ENCODE peak calls at places on chromosomes 7 and 10, in ten cellular contexts. One of them, this sample, is unnamed.
A peak's percentile ranks its signal among the peaks of the same experiment; 100 is the strongest.

GRCh38 chr10:1056326-1057105 is at the start of gene WDR37:
- DNase-seq in WERI-Rb-1: peak; percentile 75
- DNase-seq in bronchial epithelial cell: peak; percentile 87
- DNase-seq in Caki2: peak; percentile 86
- DNase-seq in NCI-H2171: peak; percentile 54
- DNase-seq in activated naive CD4-positive, alpha-beta T cell treated with anti-CD3 and anti-CD28 coated beads, Interleukin-2, amount 50 U/mL, for 16 hours: peak; percentile 91
- DNase-seq in fibroblast of pulmonary artery: peak; percentile 90
- DNase-seq in colonic mucosa: peak; percentile 92
- DNase-seq in NCI-H748 treated with DMSO at 0.1 percent for 48 hours: peak; percentile 14
- DNase-seq in iPS DF 6.9: peak; percentile 41
- DNase-seq in this sample: peak; percentile 88

GRCh38 chr10:74748632-74749031 is 77.8 kb upstream of the KAT6B start:
- DNase-seq in NCI-H2171: no peak
- DNase-seq in colonic mucosa: no peak
- DNase-seq in WERI-Rb-1: no peak
- DNase-seq in activated naive CD4-positive, alpha-beta T cell treated with anti-CD3 and anti-CD28 coated beads, Interleukin-2, amount 50 U/mL, for 16 hours: no peak
- DNase-seq in Caki2: no peak
- DNase-seq in fibroblast of pulmonary artery: no peak
- DNase-seq in bronchial epithelial cell: no peak
- DNase-seq in NCI-H748 treated with DMSO at 0.1 percent for 48 hours: no peak
- DNase-seq in iPS DF 6.9: no peak
- DNase-seq in this sample: no peak

GRCh38 chr10:106027240-106027639 is 1137.3 kb downstream of the SORCS1 start:
- DNase-seq in bronchial epithelial cell: no peak
- DNase-seq in WERI-Rb-1: no peak
- DNase-seq in NCI-H2171: no peak
- DNase-seq in iPS DF 6.9: no peak
- DNase-seq in Caki2: no peak
- DNase-seq in fibroblast of pulmonary artery: no peak
- DNase-seq in colonic mucosa: no peak
- DNase-seq in activated naive CD4-positive, alpha-beta T cell treated with anti-CD3 and anti-CD28 coated beads, Interleukin-2, amount 50 U/mL, for 16 hours: no peak
- DNase-seq in NCI-H748 treated with DMSO at 0.1 percent for 48 hours: no peak
- DNase-seq in this sample: no peak

GRCh38 chr7:23014681-23015080 is 751 bp upstream of the HYCC1 start:
- DNase-seq in Caki2: no peak
- DNase-seq in NCI-H2171: no peak
- DNase-seq in WERI-Rb-1: no peak
- DNase-seq in colonic mucosa: no peak
- DNase-seq in activated naive CD4-positive, alpha-beta T cell treated with anti-CD3 and anti-CD28 coated beads, Interleukin-2, amount 50 U/mL, for 16 hours: no peak
- DNase-seq in NCI-H748 treated with DMSO at 0.1 percent for 48 hours: no peak
- DNase-seq in bronchial epithelial cell: no peak
- DNase-seq in iPS DF 6.9: no peak
- DNase-seq in fibroblast of pulmonary artery: no peak
- DNase-seq in this sample: no peak

GRCh38 chr10:5861269-5862031 is 28.2 kb downstream of the ANKRD16 start:
- DNase-seq in NCI-H2171: no peak
- DNase-seq in WERI-Rb-1: no peak
- DNase-seq in iPS DF 6.9: no peak
- DNase-seq in NCI-H748 treated with DMSO at 0.1 percent for 48 hours: no peak
- DNase-seq in fibroblast of pulmonary artery: peak; percentile 68
- DNase-seq in activated naive CD4-positive, alpha-beta T cell treated with anti-CD3 and anti-CD28 coated beads, Interleukin-2, amount 50 U/mL, for 16 hours: no peak
- DNase-seq in colonic mucosa: no peak
- DNase-seq in Caki2: peak; percentile 93
- DNase-seq in bronchial epithelial cell: peak; percentile 82
- DNase-seq in this sample: no peak

GRCh38 chr10:80612261-80612660 is 74.6 kb downstream of the SH2D4B start:
- DNase-seq in bronchial epithelial cell: peak; percentile 27
- DNase-seq in colonic mucosa: no peak
- DNase-seq in fibroblast of pulmonary artery: no peak
- DNase-seq in WERI-Rb-1: no peak
- DNase-seq in NCI-H748 treated with DMSO at 0.1 percent for 48 hours: no peak
- DNase-seq in iPS DF 6.9: no peak
- DNase-seq in Caki2: no peak
- DNase-seq in NCI-H2171: peak; percentile 57
- DNase-seq in activated naive CD4-positive, alpha-beta T cell treated with anti-CD3 and anti-CD28 coated beads, Interleukin-2, amount 50 U/mL, for 16 hours: no peak
- DNase-seq in this sample: peak; percentile 26

GRCh38 chr7:65239707-65240352 is 133.8 kb upstream of the ZNF92 start:
- DNase-seq in activated naive CD4-positive, alpha-beta T cell treated with anti-CD3 and anti-CD28 coated beads, Interleukin-2, amount 50 U/mL, for 16 hours: no peak
- DNase-seq in fibroblast of pulmonary artery: peak; percentile 4
- DNase-seq in colonic mucosa: peak; percentile 30
- DNase-seq in bronchial epithelial cell: no peak
- DNase-seq in NCI-H748 treated with DMSO at 0.1 percent for 48 hours: no peak
- DNase-seq in iPS DF 6.9: peak; percentile 31
- DNase-seq in Caki2: peak; percentile 79
- DNase-seq in NCI-H2171: no peak
- DNase-seq in WERI-Rb-1: peak; percentile 93
- DNase-seq in this sample: no peak

GRCh38 chr7:133796778-133797177 is 330.4 kb upstream of the LRGUK start:
- DNase-seq in activated naive CD4-positive, alpha-beta T cell treated with anti-CD3 and anti-CD28 coated beads, Interleukin-2, amount 50 U/mL, for 16 hours: no peak
- DNase-seq in iPS DF 6.9: no peak
- DNase-seq in bronchial epithelial cell: no peak
- DNase-seq in colonic mucosa: no peak
- DNase-seq in fibroblast of pulmonary artery: no peak
- DNase-seq in NCI-H748 treated with DMSO at 0.1 percent for 48 hours: no peak
- DNase-seq in WERI-Rb-1: peak; percentile 50
- DNase-seq in NCI-H2171: peak; percentile 67
- DNase-seq in Caki2: no peak
- DNase-seq in this sample: no peak

GRCh38 chr10:17003151-17003550 is 126.5 kb downstream of the CUBN start:
- DNase-seq in colonic mucosa: no peak
- DNase-seq in iPS DF 6.9: no peak
- DNase-seq in activated naive CD4-positive, alpha-beta T cell treated with anti-CD3 and anti-CD28 coated beads, Interleukin-2, amount 50 U/mL, for 16 hours: peak; percentile 39
- DNase-seq in NCI-H748 treated with DMSO at 0.1 percent for 48 hours: no peak
- DNase-seq in WERI-Rb-1: no peak
- DNase-seq in Caki2: no peak
- DNase-seq in NCI-H2171: no peak
- DNase-seq in bronchial epithelial cell: no peak
- DNase-seq in fibroblast of pulmonary artery: peak; percentile 85
- DNase-seq in this sample: no peak

GRCh38 chr7:92766461-92767003 is 69.8 kb downstream of the CDK6 start:
- DNase-seq in colonic mucosa: no peak
- DNase-seq in Caki2: peak; percentile 73
- DNase-seq in NCI-H748 treated with DMSO at 0.1 percent for 48 hours: peak; percentile 82
- DNase-seq in NCI-H2171: no peak
- DNase-seq in fibroblast of pulmonary artery: peak; percentile 70
- DNase-seq in bronchial epithelial cell: peak; percentile 87
- DNase-seq in iPS DF 6.9: no peak
- DNase-seq in activated naive CD4-positive, alpha-beta T cell treated with anti-CD3 and anti-CD28 coated beads, Interleukin-2, amount 50 U/mL, for 16 hours: no peak
- DNase-seq in WERI-Rb-1: no peak
- DNase-seq in this sample: no peak

GRCh38 chr10:95906675-95907453 is 911 bp upstream of the CC2D2B start:
- DNase-seq in WERI-Rb-1: peak; percentile 54
- DNase-seq in NCI-H748 treated with DMSO at 0.1 percent for 48 hours: peak; percentile 9
- DNase-seq in activated naive CD4-positive, alpha-beta T cell treated with anti-CD3 and anti-CD28 coated beads, Interleukin-2, amount 50 U/mL, for 16 hours: peak; percentile 35
- DNase-seq in NCI-H2171: peak; percentile 2
- DNase-seq in fibroblast of pulmonary artery: peak; percentile 74
- DNase-seq in colonic mucosa: peak; percentile 63
- DNase-seq in bronchial epithelial cell: peak; percentile 49
- DNase-seq in Caki2: peak; percentile 59
- DNase-seq in iPS DF 6.9: no peak
- DNase-seq in this sample: peak; percentile 75

GRCh38 chr7:81161459-81162075 is 242.7 kb upstream of the SEMA3C start:
- DNase-seq in NCI-H2171: peak; percentile 92
- DNase-seq in colonic mucosa: no peak
- DNase-seq in activated naive CD4-positive, alpha-beta T cell treated with anti-CD3 and anti-CD28 coated beads, Interleukin-2, amount 50 U/mL, for 16 hours: no peak
- DNase-seq in iPS DF 6.9: no peak
- DNase-seq in bronchial epithelial cell: peak; percentile 87
- DNase-seq in WERI-Rb-1: no peak
- DNase-seq in fibroblast of pulmonary artery: peak; percentile 92
- DNase-seq in Caki2: peak; percentile 87
- DNase-seq in NCI-H748 treated with DMSO at 0.1 percent for 48 hours: no peak
- DNase-seq in this sample: no peak

GRCh38 chr10:91570220-91570619 is 62.7 kb downstream of the PPP1R3C start:
- DNase-seq in activated naive CD4-positive, alpha-beta T cell treated with anti-CD3 and anti-CD28 coated beads, Interleukin-2, amount 50 U/mL, for 16 hours: no peak
- DNase-seq in WERI-Rb-1: no peak
- DNase-seq in bronchial epithelial cell: no peak
- DNase-seq in colonic mucosa: no peak
- DNase-seq in fibroblast of pulmonary artery: no peak
- DNase-seq in NCI-H2171: no peak
- DNase-seq in NCI-H748 treated with DMSO at 0.1 percent for 48 hours: no peak
- DNase-seq in iPS DF 6.9: no peak
- DNase-seq in Caki2: no peak
- DNase-seq in this sample: no peak

GRCh38 chr10:94429049-94429707 is 26.8 kb downstream of the TBC1D12 start:
- DNase-seq in WERI-Rb-1: no peak
- DNase-seq in Caki2: peak; percentile 25
- DNase-seq in fibroblast of pulmonary artery: peak; percentile 17
- DNase-seq in NCI-H2171: no peak
- DNase-seq in colonic mucosa: no peak
- DNase-seq in activated naive CD4-positive, alpha-beta T cell treated with anti-CD3 and anti-CD28 coated beads, Interleukin-2, amount 50 U/mL, for 16 hours: no peak
- DNase-seq in NCI-H748 treated with DMSO at 0.1 percent for 48 hours: no peak
- DNase-seq in bronchial epithelial cell: no peak
- DNase-seq in iPS DF 6.9: no peak
- DNase-seq in this sample: no peak

GRCh38 chr7:45187089-45187945 is 29.7 kb downstream of the RAMP3 start:
- DNase-seq in NCI-H2171: no peak
- DNase-seq in Caki2: no peak
- DNase-seq in iPS DF 6.9: no peak
- DNase-seq in colonic mucosa: no peak
- DNase-seq in bronchial epithelial cell: no peak
- DNase-seq in activated naive CD4-positive, alpha-beta T cell treated with anti-CD3 and anti-CD28 coated beads, Interleukin-2, amount 50 U/mL, for 16 hours: no peak
- DNase-seq in WERI-Rb-1: no peak
- DNase-seq in fibroblast of pulmonary artery: no peak
- DNase-seq in NCI-H748 treated with DMSO at 0.1 percent for 48 hours: no peak
- DNase-seq in this sample: no peak

GRCh38 chr10:99532687-99533495 is at the start of gene NKX2-3:
- DNase-seq in colonic mucosa: peak; percentile 87
- DNase-seq in activated naive CD4-positive, alpha-beta T cell treated with anti-CD3 and anti-CD28 coated beads, Interleukin-2, amount 50 U/mL, for 16 hours: no peak
- DNase-seq in iPS DF 6.9: no peak
- DNase-seq in fibroblast of pulmonary artery: peak; percentile 33
- DNase-seq in NCI-H2171: no peak
- DNase-seq in WERI-Rb-1: peak; percentile 96
- DNase-seq in bronchial epithelial cell: no peak
- DNase-seq in NCI-H748 treated with DMSO at 0.1 percent for 48 hours: peak; percentile 57
- DNase-seq in Caki2: peak; percentile 56
- DNase-seq in this sample: no peak

GRCh38 chr7:37248396-37248836 is 200.2 kb downstream of the ELMO1 start:
- DNase-seq in fibroblast of pulmonary artery: no peak
- DNase-seq in bronchial epithelial cell: no peak
- DNase-seq in NCI-H2171: no peak
- DNase-seq in activated naive CD4-positive, alpha-beta T cell treated with anti-CD3 and anti-CD28 coated beads, Interleukin-2, amount 50 U/mL, for 16 hours: no peak
- DNase-seq in NCI-H748 treated with DMSO at 0.1 percent for 48 hours: no peak
- DNase-seq in WERI-Rb-1: no peak
- DNase-seq in Caki2: no peak
- DNase-seq in iPS DF 6.9: peak; percentile 90
- DNase-seq in colonic mucosa: no peak
- DNase-seq in this sample: no peak

GRCh38 chr10:373516-374309 is 238.5 kb downstream of the ZMYND11 start:
- DNase-seq in bronchial epithelial cell: peak; percentile 49
- DNase-seq in activated naive CD4-positive, alpha-beta T cell treated with anti-CD3 and anti-CD28 coated beads, Interleukin-2, amount 50 U/mL, for 16 hours: no peak
- DNase-seq in NCI-H2171: peak; percentile 32
- DNase-seq in NCI-H748 treated with DMSO at 0.1 percent for 48 hours: peak; percentile 2
- DNase-seq in colonic mucosa: no peak
- DNase-seq in WERI-Rb-1: no peak
- DNase-seq in iPS DF 6.9: no peak
- DNase-seq in Caki2: peak; percentile 26
- DNase-seq in fibroblast of pulmonary artery: peak; percentile 64
- DNase-seq in this sample: no peak